ENCODE peak calls at places on chromosome 1, in ten cellular contexts. E is IMR-90, O is transverse colon, A is brain microvascular endothelial cell, U is K562, T is Peyer's patch, I is dorsolateral prefrontal cortex, P is endodermal cell, H is HFF-Myc, M is testis. B is an unnamed sample.

GRCh38 chr1:155085504-155086181 is 7.0 kb downstream of the EFNA3 start:
- DNase-seq in I (no peak), T (peak; percentile 91), U (peak; percentile 81), H (no peak), A (peak; percentile 22), M (peak; percentile 56), P (peak; percentile 80), O (peak; percentile 86), E (peak; percentile 21), B (peak; percentile 83)

GRCh38 chr1:10474613-10475507 is at the start of gene PEX14:
- DNase-seq in E (peak; percentile 75), I (peak; percentile 80), U (peak; percentile 98), O (peak; percentile 91), H (peak; percentile 66), A (peak; percentile 87), T (peak; percentile 94), P (peak; percentile 97), M (peak; percentile 92), B (peak; percentile 93)

GRCh38 chr1:220498188-220498587 is 29.7 kb upstream of the MARK1 start:
- DNase-seq in I (no peak), O (no peak), H (no peak), M (no peak), E (no peak), T (no peak), U (no peak), A (no peak), P (no peak), B (no peak)

GRCh38 chr1:68600049-68600661 is 103.3 kb upstream of the DEPDC1 start:
- DNase-seq in M (peak; percentile 31), A (no peak), P (peak; percentile 57), E (peak; percentile 6), I (no peak), H (no peak), O (no peak), T (no peak), U (peak; percentile 3), B (no peak)

GRCh38 chr1:8693092-8693491 is 124.3 kb downstream of the RERE start:
- DNase-seq in A (no peak), U (no peak), O (no peak), E (no peak), I (no peak), H (no peak), T (no peak), P (no peak), M (no peak), B (no peak)

GRCh38 chr1:48221657-48222056 is 859 bp upstream of the SLC5A9 start:
- DNase-seq in H (no peak), T (no peak), U (no peak), A (no peak), I (no peak), M (no peak), O (no peak), P (no peak), E (no peak), B (no peak)

GRCh38 chr1:64471218-64471719 is 1.3 kb downstream of the CACHD1 start:
- DNase-seq in T (peak; percentile 48), M (peak; percentile 29), P (peak; percentile 83), U (no peak), A (no peak), O (peak; percentile 20), E (no peak), I (no peak), H (no peak), B (peak; percentile 51)

GRCh38 chr1:108854226-108855019 is 2.5 kb downstream of the AKNAD1 start:
- DNase-seq in P (no peak), O (no peak), A (no peak), T (no peak), U (no peak), H (no peak), I (no peak), M (no peak), E (no peak), B (no peak)

DNA sequence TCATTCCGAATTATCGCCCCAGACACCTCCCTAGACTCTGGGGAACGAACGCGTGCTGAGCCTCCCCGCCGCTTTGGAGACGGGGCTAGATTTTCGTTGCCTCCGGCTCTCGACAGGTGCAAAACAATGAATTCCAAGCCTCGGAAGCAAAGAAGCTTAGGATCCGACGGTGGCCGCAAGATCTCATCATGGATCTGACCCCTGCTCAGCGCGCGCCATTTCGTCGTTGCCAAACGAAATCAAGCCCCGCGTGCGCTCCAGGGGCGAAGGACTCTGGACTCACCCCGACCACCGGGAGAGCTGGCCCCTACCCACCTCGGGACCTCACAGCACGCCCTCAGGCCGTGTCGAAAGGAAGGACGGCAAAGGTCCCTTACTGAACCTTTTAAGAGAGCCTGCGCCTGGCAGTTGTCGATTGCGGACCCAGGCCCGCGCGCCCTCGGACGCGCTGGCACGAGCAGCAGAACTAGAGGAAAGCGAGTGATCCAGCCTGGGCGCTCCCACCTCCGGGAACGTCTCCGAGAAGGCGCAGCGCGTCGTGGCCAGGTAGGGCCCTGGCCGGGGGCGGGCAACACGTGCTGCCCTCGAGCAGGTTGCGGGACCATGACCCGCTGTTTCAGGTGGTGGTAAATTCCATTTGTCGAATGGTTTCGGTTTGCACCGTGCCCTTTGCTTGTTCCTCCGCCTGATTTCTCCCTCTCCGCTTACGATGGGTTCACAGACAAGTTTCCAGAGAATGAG is 1.6 kb upstream of the RUNX3 start:
- DNase-seq in H (no peak), E (no peak), I (no peak), T (no peak), M (no peak), O (no peak), P (peak; percentile 71), A (no peak), U (no peak), B (no peak)
- H3K4me3 ChIP-seq in H (no peak overlapping the region), E (no peak overlapping the region), I (peak overlapping the region; percentile 39), T (peak overlapping the region; percentile 13), M (no peak overlapping the region), O (no peak overlapping the region), P (peak overlapping the region; percentile 68), A (peak overlapping the region; percentile 5), U (no peak overlapping the region), B (no peak overlapping the region)

DNA sequence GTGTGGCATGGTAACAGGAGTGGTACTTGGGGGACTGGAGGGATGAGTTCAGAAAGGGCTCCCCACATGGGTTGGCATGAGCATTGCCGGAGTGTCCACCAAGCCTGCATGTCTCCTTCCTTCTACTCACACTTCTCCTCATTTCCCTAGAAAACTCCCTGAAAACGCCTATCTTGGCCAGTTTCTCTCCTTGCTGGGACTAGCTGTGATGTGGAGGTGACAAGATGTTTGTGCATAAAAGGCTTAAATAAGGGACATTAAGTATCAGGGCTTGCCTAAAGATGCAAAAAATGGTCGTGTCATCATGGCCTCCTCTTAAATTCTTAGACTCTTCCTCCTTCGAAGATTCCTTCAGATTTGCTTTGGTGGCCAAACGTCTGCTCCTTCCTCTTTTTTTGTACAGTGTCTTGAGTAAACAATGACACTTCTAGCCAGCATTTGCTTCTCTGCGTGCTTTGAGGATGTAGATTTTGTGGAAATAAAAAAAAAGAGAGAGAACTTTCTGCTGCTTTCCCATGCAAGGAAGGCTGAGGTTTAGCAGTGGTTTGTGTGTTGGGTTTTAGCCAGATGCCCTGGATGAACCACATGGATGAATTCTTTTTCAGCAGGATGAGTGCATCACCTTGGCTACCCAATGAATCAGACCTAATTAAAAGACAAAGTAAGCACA is 239.1 kb upstream of the IRF2BP2 start:
- DNase-seq in O (no peak), M (no peak), E (peak; percentile 86), P (peak; percentile 44), U (no peak), A (peak; percentile 75), I (no peak), H (no peak), T (no peak), B (no peak)
- TF ChIP-seq CTCF in O (no peak), M (no peak), E (peak; percentile 12), P (peak; percentile 39), U (no peak), A (peak; percentile 40), I (peak; percentile 49), H (peak; percentile 12), T (no peak), B (no peak)

DNA sequence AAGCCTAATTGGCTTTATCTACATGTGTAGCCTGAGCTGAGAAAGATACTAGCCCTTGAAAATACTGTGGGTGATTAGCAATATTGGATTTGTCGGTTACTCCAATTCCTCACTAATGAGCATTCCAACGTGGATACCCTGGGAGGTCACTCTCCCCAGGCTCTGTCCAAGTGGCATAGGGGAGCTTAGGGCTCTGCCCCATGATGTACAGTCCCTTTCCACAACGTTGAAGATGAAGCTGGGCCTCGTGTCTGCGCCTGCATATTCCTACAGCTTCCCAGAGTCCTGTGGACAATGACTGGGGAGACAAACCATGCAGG is 2.6 kb downstream of the RCC1 start:
- DNase-seq in I (no peak), O (no peak), H (no peak), M (no peak), T (no peak), A (no peak), U (peak; percentile 60), P (no peak), E (no peak), B (no peak)
- H3K4me3 ChIP-seq in I (peak overlapping the region; percentile 90), O (no peak overlapping the region), H (peak overlapping the region; percentile 70), M (no peak overlapping the region), T (peak overlapping the region; percentile 84), A (peak overlapping the region; percentile 96), U (peak overlapping the region; percentile 87), P (peak overlapping the region; percentile 93), E (peak overlapping the region; percentile 88), B (no peak overlapping the region)

GRCh38 chr1:211923065-211923464 is 92.5 kb upstream of the LPGAT1 start:
- DNase-seq in A (no peak), O (no peak), E (no peak), U (no peak), T (peak; percentile 69), H (no peak), M (no peak), I (no peak), P (no peak), B (no peak)

GRCh38 chr1:211921579-211922095 is 91.1 kb upstream of the LPGAT1 start:
- DNase-seq in M (no peak), I (no peak), E (no peak), O (no peak), T (no peak), A (no peak), H (no peak), P (no peak), U (no peak), B (no peak)

GRCh38 chr1:211920602-211921226 is 90.2 kb upstream of the LPGAT1 start:
- DNase-seq in A (peak; percentile 30), P (no peak), T (peak; percentile 79), I (no peak), O (no peak), M (no peak), E (no peak), U (no peak), H (no peak), B (no peak)

GRCh38 chr1:211920141-211920572 is 89.6 kb upstream of the LPGAT1 start:
- DNase-seq in H (no peak), A (peak; percentile 82), M (no peak), E (peak; percentile 69), I (no peak), O (no peak), T (no peak), P (no peak), U (no peak), B (peak; percentile 50)

DNA sequence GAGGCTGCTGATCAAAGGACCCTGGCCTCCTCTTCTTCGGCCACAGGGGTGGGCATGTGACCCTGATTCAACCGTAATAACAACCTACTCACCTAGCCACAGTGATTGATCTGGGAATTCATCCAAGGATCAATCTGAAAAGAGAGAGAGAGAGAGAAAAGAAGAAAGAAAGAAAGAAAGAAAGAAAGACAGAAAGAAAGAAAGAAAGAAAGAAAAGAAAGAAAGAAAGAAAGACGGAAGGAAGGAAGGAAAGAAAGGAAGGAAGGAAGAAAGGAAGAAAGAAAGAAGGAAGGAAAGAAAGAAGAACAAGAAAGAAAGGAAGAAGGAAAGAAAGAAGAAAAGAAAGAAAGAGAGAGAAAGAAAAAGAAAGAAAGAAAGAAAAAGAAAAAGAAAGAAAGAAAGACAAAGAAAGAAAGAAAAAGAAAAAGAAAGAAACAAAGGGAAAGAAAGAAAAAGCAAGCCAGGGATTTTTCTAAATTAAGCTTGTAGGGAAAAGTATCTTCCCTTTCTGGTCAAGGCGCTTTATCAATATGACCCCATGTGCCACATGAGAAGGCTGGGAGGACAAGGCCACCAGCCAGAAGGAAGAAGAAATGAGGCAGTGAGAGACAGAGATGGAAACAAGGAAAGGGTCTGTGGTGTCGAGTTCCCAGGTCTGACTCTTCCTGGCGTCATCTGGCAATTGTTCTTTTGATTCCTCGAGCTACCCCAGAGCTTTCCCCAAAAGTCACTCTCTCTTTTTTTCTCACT is 88.3 kb upstream of the LPGAT1 start:
- DNase-seq in O (no peak), A (no peak), E (no peak), P (no peak), M (no peak), H (no peak), U (no peak), I (no peak), T (no peak), B (no peak)
- TF ChIP-seq CTCF in O (no peak), A (no peak), E (no peak), P (no peak), M (no peak), H (no peak), U (no peak), I (no peak), T (no peak), B (no peak)